ENCODE peak calls at places on chromosomes 4 and X, in five cellular contexts. G, W, Y, C and D are unnamed samples.

GRCh38 chr4:786861-787300 is 39.0 kb downstream of the CPLX1 start:
- DNase-seq in Y (no peak), C (no peak), G (no peak), W (no peak), D (no peak)

GRCh38 chr4:169024762-169025161 is 14.7 kb upstream of the CBR4 start:
- DNase-seq in Y (no peak), G (peak; percentile 22), C (peak; percentile 10), W (peak; percentile 12), D (no peak)

GRCh38 chrX:101191217-101191750 is 28.3 kb upstream of the DRP2 start:
- DNase-seq in C (no peak), W (no peak), Y (no peak), G (peak; percentile 67), D (no peak)

GRCh38 chrX:28659269-28659668 is 72.0 kb downstream of the IL1RAPL1 start:
- DNase-seq in Y (no peak), W (no peak), C (no peak), G (peak; percentile 22), D (no peak)

GRCh38 chr4:182576609-182577289 is 333.5 kb downstream of the TENM3 start:
- DNase-seq in W (no peak), C (no peak), Y (no peak), G (no peak), D (no peak)

GRCh38 chr4:14348506-14348905 is 653.8 kb upstream of the CPEB2 start:
- DNase-seq in G (no peak), Y (no peak), C (no peak), W (no peak), D (no peak)

GRCh38 chr4:52842788-52843187 is 19.3 kb upstream of the RASL11B start:
- DNase-seq in C (no peak), Y (no peak), W (no peak), G (no peak), D (no peak)

GRCh38 chr4:5724377-5724776 is 13.4 kb downstream of the EVC start:
- DNase-seq in W (no peak), C (no peak), Y (no peak), G (no peak), D (no peak)

GRCh38 chr4:17276821-17277220 is 235.1 kb downstream of the QDPR start:
- DNase-seq in Y (no peak), W (peak; percentile 20), C (no peak), G (no peak), D (no peak)

GRCh38 chrX:40171513-40172168 is 73.9 kb upstream of the BCOR start:
- DNase-seq in C (no peak), G (peak; percentile 57), W (peak; percentile 10), Y (no peak), D (no peak)

GRCh38 chrX:122094611-122095010 is 1047.2 kb downstream of the GLUD2 start:
- DNase-seq in W (no peak), Y (no peak), C (no peak), G (no peak), D (no peak)

GRCh38 chr4:37666625-37667071 is 19.5 kb downstream of the RELL1 start:
- DNase-seq in G (no peak), W (peak; percentile 35), Y (no peak), C (no peak), D (no peak)

GRCh38 chr4:106338671-106339070 is 22.3 kb downstream of the AIMP1 start:
- DNase-seq in C (no peak), Y (no peak), W (no peak), G (no peak), D (no peak)

GRCh38 chrX:2664497-2664896 is 26.6 kb upstream of the CD99 start:
- DNase-seq in C (no peak), W (no peak), G (no peak), Y (no peak), D (peak; percentile 44)

GRCh38 chr4:5204781-5205180 is 153.5 kb downstream of the STK32B start:
- DNase-seq in W (no peak), C (peak; percentile 17), Y (no peak), G (no peak), D (no peak)

GRCh38 chrX:141415889-141416288 is 168.6 kb downstream of the SPANXA1 start:
- DNase-seq in G (no peak), C (no peak), Y (no peak), W (no peak), D (no peak)

GRCh38 chr4:87235020-87235671 is 14.7 kb upstream of the KLHL8 start:
- DNase-seq in C (no peak), Y (no peak), G (no peak), W (no peak), D (no peak)

GRCh38 chr4:180852743-180853142 is 1390.5 kb upstream of the TENM3 start:
- DNase-seq in G (no peak), C (peak; percentile 11), Y (no peak), W (no peak), D (no peak)

GRCh38 chrX:147565239-147565638 is 346.5 kb upstream of the FMR1 start:
- DNase-seq in Y (no peak), C (no peak), W (no peak), G (no peak), D (no peak)

GRCh38 chrX:143664302-143664701 is 28.4 kb upstream of the SLITRK4 start:
- DNase-seq in Y (no peak), W (no peak), C (peak; percentile 3), G (peak; percentile 0), D (no peak)

GRCh38 chr4:168639914-168640313 is 143.1 kb downstream of the PALLD start:
- DNase-seq in G (no peak), W (no peak), Y (no peak), C (no peak), D (no peak)

GRCh38 chr4:145427991-145428390 is 53.7 kb upstream of the SMAD1 start:
- DNase-seq in W (no peak), C (no peak), Y (no peak), G (no peak), D (no peak)

GRCh38 chrX:68462653-68463052 is 29.4 kb upstream of the OPHN1 start:
- DNase-seq in C (no peak), G (peak; percentile 66), W (no peak), Y (peak; percentile 0), D (peak; percentile 7)

GRCh38 chr4:123832173-123833026 is 435.8 kb downstream of the SPRY1 start:
- DNase-seq in Y (no peak), C (no peak), G (no peak), W (peak; percentile 88), D (peak; percentile 95)

GRCh38 chr4:128310266-128310697 is 22.7 kb upstream of the PGRMC2 start:
- DNase-seq in Y (no peak), W (no peak), G (peak; percentile 66), C (peak; percentile 64), D (no peak)

GRCh38 chrX:113962338-113962737 is 621.5 kb upstream of the HTR2C start:
- DNase-seq in C (no peak), Y (no peak), W (no peak), G (peak; percentile 0), D (no peak)

GRCh38 chrX:101195442-101196173 is 24.0 kb upstream of the DRP2 start:
- DNase-seq in Y (no peak), C (no peak), W (no peak), G (no peak), D (no peak)

GRCh38 chr4:1403177-1403583 is 3.1 kb downstream of the NKX1-1 start:
- DNase-seq in Y (no peak), W (no peak), C (no peak), G (no peak), D (no peak)

GRCh38 chr4:180823116-180823515 is 1420.1 kb upstream of the TENM3 start:
- DNase-seq in W (no peak), C (no peak), Y (no peak), G (no peak), D (no peak)

GRCh38 chr4:138003248-138003647 is 238.9 kb downstream of the SLC7A11 start:
- DNase-seq in G (no peak), W (no peak), C (no peak), Y (no peak), D (no peak)

GRCh38 chr4:171042989-171043524 is 770.1 kb upstream of the GALNTL6 start:
- DNase-seq in W (no peak), C (no peak), Y (no peak), G (no peak), D (no peak)

GRCh38 chr4:65580551-65580950 is 89.7 kb downstream of the EPHA5 start:
- DNase-seq in Y (no peak), W (no peak), G (no peak), C (no peak), D (no peak)